ENCODE peak calls at places on chromosomes 2 and 18, in four cellular contexts. One of them, this sample, is unnamed.

GRCh38 chr2:240561325-240561971 is 1.3 kb downstream of the DUSP28 start:
- DNase-seq in SK-N-SH: no peak
- DNase-seq in HepG2: no peak
- DNase-seq in K562: no peak
- DNase-seq in this sample: peak; percentile 45

GRCh38 chr18:34222396-34223163 is 2.1 kb downstream of the NOL4 start:
- DNase-seq in HepG2: no peak
- DNase-seq in SK-N-SH: peak; percentile 64
- DNase-seq in K562: no peak
- DNase-seq in this sample: no peak

GRCh38 chr18:10086458-10086857 is 172.6 kb downstream of the VAPA start:
- DNase-seq in SK-N-SH: no peak
- DNase-seq in HepG2: no peak
- DNase-seq in K562: no peak
- DNase-seq in this sample: no peak

GRCh38 chr18:12369211-12369610 is 7.8 kb downstream of the AFG3L2 start:
- DNase-seq in HepG2: no peak
- DNase-seq in K562: no peak
- DNase-seq in SK-N-SH: no peak
- DNase-seq in this sample: no peak

GRCh38 chr18:67509711-67510110 is 6.8 kb downstream of the DSEL start:
- DNase-seq in HepG2: no peak
- DNase-seq in K562: no peak
- DNase-seq in SK-N-SH: peak; percentile 65
- DNase-seq in this sample: no peak

GRCh38 chr18:13613591-13614317 is 112.6 kb downstream of the FAM210A start:
- DNase-seq in SK-N-SH: no peak
- DNase-seq in HepG2: no peak
- DNase-seq in K562: no peak
- DNase-seq in this sample: no peak

GRCh38 chr2:23635666-23636340 is 250.8 kb downstream of the KLHL29 start:
- DNase-seq in HepG2: no peak
- DNase-seq in SK-N-SH: no peak
- DNase-seq in K562: no peak
- DNase-seq in this sample: no peak

GRCh38 chr2:172103471-172104292 is 982 bp upstream of the DLX2 start:
- DNase-seq in SK-N-SH: peak; percentile 89
- DNase-seq in K562: peak; percentile 96
- DNase-seq in HepG2: peak; percentile 83
- DNase-seq in this sample: peak; percentile 39

DNA sequence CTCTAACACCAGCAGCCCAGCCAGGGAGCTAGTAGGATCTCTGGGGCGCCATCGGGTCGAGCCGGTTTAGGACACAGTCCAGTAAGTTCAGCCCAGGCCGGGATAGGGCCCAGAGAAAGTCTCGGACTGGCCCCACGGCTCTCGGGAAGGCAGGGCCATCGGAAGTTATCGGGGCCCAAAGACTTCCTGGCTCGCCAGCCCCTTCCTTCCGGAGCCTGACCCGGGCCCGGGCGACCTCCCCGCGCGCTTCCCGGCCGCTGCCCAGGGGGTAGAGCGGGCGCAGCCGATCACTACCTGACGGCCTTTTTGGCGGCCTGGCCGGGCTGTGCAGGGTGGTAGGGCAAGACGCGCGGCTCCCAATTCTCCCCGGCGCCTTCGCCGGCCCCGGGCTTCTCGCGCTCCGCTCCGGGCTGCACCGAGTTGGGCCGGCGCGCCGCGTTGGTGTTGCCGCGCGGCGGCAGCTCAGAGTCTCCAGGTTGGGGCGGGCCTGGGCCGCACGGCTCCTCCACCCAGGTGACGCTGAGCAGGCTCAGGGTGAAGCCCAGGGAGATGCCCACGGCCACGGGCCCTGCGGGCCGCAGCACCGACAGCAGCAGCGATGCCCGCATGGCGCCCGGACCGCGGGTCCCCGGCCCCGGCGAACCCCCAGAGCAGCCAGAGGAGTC is 546 bp downstream of the CHPF start:
- DNase-seq in HepG2: peak; percentile 35
- DNase-seq in K562: peak; percentile 55
- DNase-seq in SK-N-SH: peak; percentile 71
- DNase-seq in this sample: no peak
- TF ChIP-seq NFIC in HepG2: no peak
- TF ChIP-seq NFIC in K562: no peak
- TF ChIP-seq NFIC in SK-N-SH: no peak
- TF ChIP-seq NFIC in this sample: no peak

DNA sequence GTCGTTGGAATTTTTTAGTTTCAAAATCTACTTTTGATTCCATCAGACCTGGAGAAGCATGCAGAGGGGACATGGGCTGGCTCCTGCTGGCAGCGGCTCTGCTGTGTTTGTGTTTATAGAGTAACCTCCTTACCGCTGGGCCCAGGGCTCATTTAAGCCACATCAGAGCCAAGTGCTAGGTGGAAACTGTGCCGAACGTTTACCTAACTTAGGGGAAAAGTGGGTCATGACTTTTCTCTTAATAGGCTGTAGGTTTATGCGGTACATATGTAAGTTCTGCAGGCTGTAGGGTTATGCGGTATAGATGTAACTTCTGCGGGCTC is 17.7 kb downstream of the CNDP2 start:
- DNase-seq in K562: no peak
- DNase-seq in HepG2: no peak
- DNase-seq in SK-N-SH: no peak
- DNase-seq in this sample: no peak
- TF ChIP-seq NFIC in K562: no peak
- TF ChIP-seq NFIC in HepG2: no peak
- TF ChIP-seq NFIC in SK-N-SH: no peak
- TF ChIP-seq NFIC in this sample: no peak

DNA sequence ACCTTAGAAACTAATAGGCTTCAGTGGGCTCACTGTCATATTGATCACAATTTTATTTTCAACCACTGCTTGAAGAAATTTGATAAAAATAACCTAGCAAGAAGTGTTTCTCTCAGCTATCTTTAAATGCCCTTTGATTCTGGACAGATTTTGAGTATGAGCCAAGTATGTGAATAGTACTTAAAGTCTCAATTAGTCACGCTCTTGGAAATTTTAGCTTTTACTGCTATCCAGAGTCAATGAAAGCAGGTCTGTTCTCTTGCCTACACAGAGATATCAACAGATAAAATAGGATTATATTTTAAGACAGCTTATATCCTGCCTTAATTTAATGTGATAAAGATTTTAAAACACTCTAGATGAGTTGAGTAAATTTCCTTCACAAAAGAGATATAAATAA is 337.3 kb downstream of the CBLN2 start:
- DNase-seq in K562: no peak
- DNase-seq in HepG2: no peak
- DNase-seq in SK-N-SH: no peak
- DNase-seq in this sample: no peak
- TF ChIP-seq NFIC in K562: no peak
- TF ChIP-seq NFIC in HepG2: no peak
- TF ChIP-seq NFIC in SK-N-SH: no peak
- TF ChIP-seq NFIC in this sample: no peak

DNA sequence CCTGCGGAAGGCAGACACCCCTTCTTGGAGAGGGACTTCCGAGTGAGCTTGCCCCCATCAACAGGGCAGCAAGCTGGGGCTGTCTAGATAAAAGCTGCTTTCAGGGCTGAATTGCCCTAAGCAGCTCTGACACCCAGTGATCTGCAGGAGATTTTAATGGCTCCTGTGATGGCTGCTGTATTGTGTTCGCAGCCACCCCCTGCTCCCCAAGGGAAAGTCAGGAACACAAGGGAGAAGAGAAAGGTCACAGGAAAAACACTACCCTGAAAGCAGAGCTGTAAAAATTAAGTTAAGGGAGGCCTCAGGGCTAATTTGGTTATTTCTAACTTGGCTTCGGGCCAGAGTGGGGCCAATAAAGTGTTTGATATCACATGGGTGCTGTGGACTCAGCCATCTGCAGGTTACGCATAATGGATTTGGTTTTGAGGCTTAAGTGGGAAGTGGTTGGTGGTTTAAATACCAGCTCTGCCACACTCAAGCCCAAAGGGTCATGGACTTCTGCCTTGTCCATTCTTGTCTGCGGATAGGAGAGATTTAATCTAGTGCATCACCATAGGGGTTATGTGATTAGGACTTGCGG is 147.6 kb downstream of the CLIP4 start:
- DNase-seq in HepG2: no peak
- DNase-seq in K562: no peak
- DNase-seq in SK-N-SH: peak; percentile 79
- DNase-seq in this sample: no peak
- TF ChIP-seq NFIC in HepG2: no peak
- TF ChIP-seq NFIC in K562: peak; percentile 16
- TF ChIP-seq NFIC in SK-N-SH: peak; percentile 54
- TF ChIP-seq NFIC in this sample: no peak

DNA sequence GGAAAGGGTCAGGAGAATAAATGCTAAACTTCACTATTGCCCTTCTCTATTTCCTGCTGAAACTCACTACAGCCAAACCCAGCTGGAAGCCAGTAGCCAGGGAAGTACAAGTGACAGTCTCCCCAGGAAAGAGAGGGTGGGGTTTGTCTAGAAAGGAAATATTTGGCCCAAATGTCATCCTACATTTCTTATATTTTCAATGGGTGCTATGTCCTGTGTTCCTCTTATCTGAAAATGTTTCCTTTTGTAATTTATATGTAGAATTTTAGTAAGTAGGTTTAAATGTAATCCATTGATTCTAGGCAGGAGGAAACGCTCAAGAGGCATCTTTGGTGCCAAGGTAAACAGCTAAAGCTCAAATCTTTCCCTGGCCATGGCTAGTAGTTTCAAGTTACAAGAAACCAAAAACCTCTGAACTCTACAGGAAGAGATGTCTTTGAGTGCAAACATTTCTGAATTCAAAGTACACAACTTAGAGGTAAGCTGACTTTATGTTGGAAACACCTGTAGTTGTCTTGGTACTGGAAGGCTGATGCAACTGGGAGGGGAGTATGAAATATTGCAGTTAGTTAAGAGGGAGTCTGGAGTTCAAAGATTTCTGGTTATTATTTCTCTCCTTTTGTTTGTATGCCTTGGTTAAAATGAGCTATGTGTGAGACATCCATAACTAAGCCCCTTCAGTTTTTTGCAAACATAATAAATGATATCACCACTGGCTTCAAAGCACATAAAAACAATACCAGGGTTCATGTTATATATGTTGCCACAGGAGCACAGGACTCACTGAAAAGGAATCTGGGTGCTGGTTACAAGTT is 356.1 kb upstream of the ZC3H15 start:
- DNase-seq in K562: no peak
- DNase-seq in SK-N-SH: no peak
- DNase-seq in HepG2: peak; percentile 75
- DNase-seq in this sample: no peak
- TF ChIP-seq NFIC in K562: no peak
- TF ChIP-seq NFIC in SK-N-SH: peak; percentile 56
- TF ChIP-seq NFIC in HepG2: peak; percentile 71
- TF ChIP-seq NFIC in this sample: no peak

DNA sequence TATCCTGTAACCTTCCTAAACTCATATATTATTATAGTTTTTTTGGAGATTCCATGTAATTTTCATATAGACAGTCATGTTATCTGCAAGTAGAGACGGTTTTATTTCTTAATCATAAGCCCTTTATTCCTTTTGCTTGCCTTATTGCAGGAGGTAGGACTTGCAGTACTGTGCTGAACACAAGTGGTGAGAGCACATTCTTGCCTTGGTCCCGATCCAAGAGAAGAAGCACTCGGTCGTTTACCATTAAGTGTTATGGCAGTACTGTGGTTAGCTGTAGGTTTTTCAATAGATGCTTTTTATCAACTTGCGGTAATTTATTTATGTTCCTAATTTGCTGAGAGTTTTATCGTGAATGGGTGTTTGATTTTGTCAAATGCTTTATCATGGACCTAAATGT is 305.7 kb downstream of the DYSF start:
- DNase-seq in SK-N-SH: no peak
- DNase-seq in K562: no peak
- DNase-seq in HepG2: no peak
- DNase-seq in this sample: no peak
- TF ChIP-seq NFIC in SK-N-SH: no peak
- TF ChIP-seq NFIC in K562: no peak
- TF ChIP-seq NFIC in HepG2: no peak
- TF ChIP-seq NFIC in this sample: no peak

GRCh38 chr2:213202006-213202405 is 50.6 kb upstream of the IKZF2 start:
- DNase-seq in HepG2: no peak
- DNase-seq in K562: no peak
- DNase-seq in SK-N-SH: no peak
- DNase-seq in this sample: no peak
- TF ChIP-seq NFIC in HepG2: no peak
- TF ChIP-seq NFIC in K562: no peak
- TF ChIP-seq NFIC in SK-N-SH: no peak
- TF ChIP-seq NFIC in this sample: no peak

GRCh38 chr2:173667415-173667814 is 297.8 kb downstream of the SP3 start:
- DNase-seq in HepG2: peak; percentile 7
- DNase-seq in SK-N-SH: no peak
- DNase-seq in K562: no peak
- DNase-seq in this sample: no peak
- TF ChIP-seq NFIC in HepG2: no peak
- TF ChIP-seq NFIC in SK-N-SH: no peak
- TF ChIP-seq NFIC in K562: no peak
- TF ChIP-seq NFIC in this sample: no peak

DNA sequence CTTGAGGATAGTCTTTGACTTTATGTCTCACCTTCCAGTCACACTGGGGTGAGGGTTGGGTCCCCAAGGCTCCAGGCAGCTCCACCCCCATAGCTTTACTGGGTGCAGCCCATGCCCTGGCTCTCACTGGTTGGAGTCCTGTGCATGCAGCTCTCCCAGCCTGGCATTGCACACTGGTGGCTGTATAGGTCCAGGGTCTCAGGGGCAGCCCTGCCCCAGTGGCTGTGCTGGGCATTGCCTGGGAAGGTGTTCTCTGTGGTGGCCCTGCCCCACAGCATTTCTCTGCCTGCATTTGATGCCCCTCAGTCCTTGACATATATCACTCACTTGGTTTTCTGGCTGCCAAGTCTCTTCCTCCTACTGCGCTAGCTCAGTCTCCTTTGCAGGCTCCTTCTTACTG is 21.2 kb downstream of the MPHOSPH10 start:
- DNase-seq in SK-N-SH: no peak
- DNase-seq in K562: no peak
- DNase-seq in HepG2: no peak
- DNase-seq in this sample: no peak
- TF ChIP-seq NFIC in SK-N-SH: no peak
- TF ChIP-seq NFIC in K562: no peak
- TF ChIP-seq NFIC in HepG2: no peak
- TF ChIP-seq NFIC in this sample: no peak